ENCODE peak calls at places on chromosomes 4 and X, in six cellular contexts. G, D, L, T, B and F are unnamed samples.

GRCh38 chr4:173990879-173991231 is 292.6 kb downstream of the FBXO8 start:
- DNase-seq in L (no peak), B (peak; percentile 89), G (peak; percentile 20), T (no peak), D (no peak), F (no peak)

GRCh38 chr4:5647351-5647750 is 61.0 kb downstream of the EVC2 start:
- DNase-seq in B (no peak), L (no peak), G (no peak), T (no peak), D (no peak), F (no peak)

GRCh38 chr4:138644322-138644721 is 371.3 kb upstream of the NOCT start:
- DNase-seq in G (no peak), B (no peak), D (no peak), L (no peak), T (no peak), F (no peak)

GRCh38 chr4:122577808-122578781 is 42.8 kb downstream of the IL21 start:
- DNase-seq in D (peak; percentile 78), L (peak; percentile 38), B (peak; percentile 57), G (peak; percentile 43), T (peak; percentile 48), F (no peak)

GRCh38 chrX:47091149-47091775 is 13.0 kb downstream of the RGN start:
- DNase-seq in G (no peak), T (no peak), L (peak; percentile 18), B (no peak), D (no peak), F (no peak)

GRCh38 chr4:36322921-36323354 is 41.5 kb downstream of the DTHD1 start:
- DNase-seq in G (no peak), B (no peak), T (no peak), L (no peak), D (peak; percentile 49), F (no peak)

GRCh38 chr4:189185810-189186432 is 754.8 kb upstream of the FRG1 start:
- DNase-seq in D (no peak), L (no peak), G (no peak), B (no peak), T (no peak), F (no peak)

GRCh38 chr4:87219648-87220093 is 747 bp downstream of the KLHL8 start:
- DNase-seq in D (no peak), L (peak; percentile 33), T (no peak), B (peak; percentile 71), G (peak; percentile 56), F (no peak)

GRCh38 chrX:48498374-48498809 is 10.4 kb upstream of the PORCN start:
- DNase-seq in B (peak; percentile 69), T (no peak), D (no peak), L (peak; percentile 74), G (no peak), F (no peak)

GRCh38 chr4:35105486-35105885 is 1138.8 kb downstream of the ARAP2 start:
- DNase-seq in L (no peak), T (no peak), G (no peak), B (no peak), D (no peak), F (no peak)

GRCh38 chr4:15488136-15488535 is 18.5 kb downstream of the CC2D2A start:
- DNase-seq in B (no peak), T (no peak), L (peak; percentile 17), G (no peak), D (no peak), F (no peak)

GRCh38 chr4:155207534-155208257 is 740 bp upstream of the NPY2R start:
- DNase-seq in B (no peak), D (no peak), G (peak; percentile 7), T (no peak), L (no peak), F (no peak)

GRCh38 chr4:42609051-42609450 is 47.9 kb downstream of the ATP8A1 start:
- DNase-seq in G (no peak), B (no peak), D (no peak), T (no peak), L (no peak), F (no peak)

GRCh38 chrX:105460366-105460765 is 239.9 kb upstream of the TEX13A start:
- DNase-seq in T (no peak), L (no peak), G (no peak), B (no peak), D (no peak), F (no peak)

GRCh38 chrX:11437642-11438379 is 144.6 kb downstream of the AMELX start:
- DNase-seq in L (peak; percentile 55), G (peak; percentile 22), D (no peak), B (no peak), T (no peak), F (no peak)

GRCh38 chrX:2397648-2398340 is 103.0 kb downstream of the DHRSX start:
- DNase-seq in T (peak; percentile 42), G (no peak), D (no peak), L (peak; percentile 67), B (no peak), F (no peak)

GRCh38 chrX:94576367-94577004 is 902.5 kb downstream of the FAM133A start:
- DNase-seq in B (no peak), G (no peak), T (no peak), L (no peak), D (no peak), F (no peak)

GRCh38 chr4:54844911-54845310 is 187.2 kb downstream of the KIT start:
- DNase-seq in D (no peak), T (no peak), B (no peak), G (no peak), L (no peak), F (no peak)

GRCh38 chr4:123667496-123667895 is 270.9 kb downstream of the SPRY1 start:
- DNase-seq in T (no peak), L (peak; percentile 93), D (no peak), B (no peak), G (no peak), F (peak; percentile 68)

GRCh38 chr4:79164961-79165610 is 160.8 kb downstream of the NAA11 start:
- DNase-seq in G (no peak), T (no peak), D (no peak), B (no peak), L (no peak), F (no peak)

GRCh38 chr4:158671665-158671914 is at the start of gene C4orf46:
- DNase-seq in T (no peak), G (no peak), B (no peak), L (no peak), D (no peak), F (no peak)

GRCh38 chrX:15973941-15974340 is 119.3 kb upstream of the AP1S2 start:
- DNase-seq in T (no peak), B (peak; percentile 43), D (no peak), L (no peak), G (no peak), F (no peak)

GRCh38 chrX:137575596-137576255 is 9.8 kb downstream of the ZIC3 start:
- DNase-seq in B (no peak), T (no peak), G (no peak), L (no peak), D (no peak), F (no peak)

GRCh38 chrX:137574102-137574783 is 8.3 kb downstream of the ZIC3 start:
- DNase-seq in D (no peak), T (no peak), G (no peak), B (no peak), L (no peak), F (no peak)

GRCh38 chrX:137573356-137574101 is 7.6 kb downstream of the ZIC3 start:
- DNase-seq in G (no peak), D (no peak), L (no peak), B (no peak), T (no peak), F (no peak)

GRCh38 chrX:137569470-137569891 is 3.6 kb downstream of the ZIC3 start:
- DNase-seq in G (no peak), B (no peak), T (no peak), D (no peak), L (no peak), F (no peak)

GRCh38 chrX:137574784-137575298 is 8.9 kb downstream of the ZIC3 start:
- DNase-seq in B (no peak), T (no peak), L (no peak), G (no peak), D (no peak), F (no peak)
- H3K27ac ChIP-seq in B (no peak overlapping the region), T (no peak overlapping the region), L (no peak overlapping the region), G (no peak overlapping the region), D (no peak overlapping the region), F (no peak overlapping the region)

DNA sequence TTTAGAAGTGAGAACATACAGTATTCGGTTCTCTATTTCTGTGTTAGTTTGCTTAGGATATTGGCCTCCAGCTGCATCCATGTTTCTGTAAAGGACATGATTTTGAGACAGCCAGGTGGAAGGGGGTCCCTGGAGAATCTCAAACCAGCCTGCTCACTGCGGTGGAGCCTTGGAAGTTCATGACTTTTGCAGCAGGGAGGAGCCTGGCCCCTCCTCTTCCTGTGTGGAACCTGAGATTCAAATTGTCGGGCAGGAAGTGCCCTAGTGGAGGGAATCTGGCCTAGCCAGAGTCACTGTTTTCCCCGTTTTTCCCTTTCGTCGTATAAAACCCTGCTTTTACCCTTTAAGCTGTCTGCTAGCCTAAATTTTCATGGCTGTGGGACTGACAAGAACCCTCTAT is 762.6 kb downstream of the PCDH18 start:
- DNase-seq in B (no peak), L (no peak), D (no peak), G (no peak), T (no peak), F (no peak)
- H3K27ac ChIP-seq in B (no peak overlapping the region), L (no peak overlapping the region), D (no peak overlapping the region), G (no peak overlapping the region), T (no peak overlapping the region), F (no peak overlapping the region)

GRCh38 chr4:98784947-98785693 is 126.7 kb upstream of the TSPAN5 start:
- DNase-seq in T (no peak), B (no peak), L (no peak), G (no peak), D (no peak), F (no peak)
- H3K27ac ChIP-seq in T (no peak overlapping the region), B (no peak overlapping the region), L (no peak overlapping the region), G (peak overlapping the region; percentile 74), D (no peak overlapping the region), F (no peak overlapping the region)

GRCh38 chr4:168383510-168383909 is 65.0 kb upstream of the DDX60 start:
- DNase-seq in L (no peak), T (no peak), D (no peak), G (no peak), B (no peak), F (no peak)

GRCh38 chr4:168385142-168385490 is 66.6 kb upstream of the DDX60 start:
- DNase-seq in D (no peak), T (no peak), G (no peak), B (no peak), L (no peak), F (no peak)

GRCh38 chr4:168384437-168385141 is 66.0 kb upstream of the DDX60 start:
- DNase-seq in B (no peak), L (peak; percentile 28), G (peak; percentile 21), T (no peak), D (no peak), F (no peak)

GRCh38 chr4:168374772-168375523 is 56.4 kb upstream of the DDX60 start:
- DNase-seq in T (no peak), D (no peak), B (no peak), L (no peak), G (no peak), F (no peak)

DNA sequence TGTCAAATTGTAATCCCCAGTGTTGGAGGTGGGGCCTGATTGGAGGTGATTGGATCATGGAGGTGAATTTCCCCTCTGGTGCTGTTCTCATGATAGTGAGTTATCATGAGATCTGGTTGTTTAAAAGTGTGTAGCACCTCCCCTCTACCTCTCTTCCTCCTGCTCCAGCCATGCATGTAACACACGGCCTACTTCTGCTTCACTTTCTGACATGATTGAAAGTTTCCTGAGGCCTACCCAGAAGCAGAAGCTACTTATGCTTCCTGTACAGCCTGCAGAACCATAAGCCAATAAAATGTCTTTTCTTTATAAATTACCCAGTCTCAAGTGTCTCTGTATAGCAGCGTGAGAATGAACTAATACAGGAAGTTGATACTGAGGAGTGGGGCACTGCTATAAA is 61.7 kb upstream of the DDX60 start:
- DNase-seq in T (no peak), L (no peak), D (no peak), G (no peak), B (no peak), F (no peak)
- H3K27ac ChIP-seq in T (no peak overlapping the region), L (no peak overlapping the region), D (no peak overlapping the region), G (no peak overlapping the region), B (no peak overlapping the region), F (no peak overlapping the region)